ENCODE peak calls at places on chromosomes 1 and 21, in six cellular contexts. V, N, Y, B, F and P are unnamed samples.

GRCh38 chr1:239368436-239369109 is 17.8 kb upstream of the CHRM3 start:
- DNase-seq in V (no peak), N (no peak), Y (no peak), B (peak; percentile 39), F (no peak), P (no peak)

GRCh38 chr1:206631085-206631509 is 4.2 kb upstream of the DYRK3 start:
- DNase-seq in V (peak; percentile 84), N (peak; percentile 76), Y (peak; percentile 39), B (peak; percentile 67), F (peak; percentile 86), P (no peak)

GRCh38 chr1:30680879-30681278 is 42.5 kb downstream of the MATN1 start:
- DNase-seq in V (no peak), N (no peak), Y (no peak), B (no peak), F (no peak), P (no peak)

GRCh38 chr1:160951443-160952128 is 3.0 kb downstream of the ITLN2 start:
- DNase-seq in V (peak; percentile 51), N (no peak), Y (peak; percentile 58), B (peak; percentile 73), F (peak; percentile 68), P (peak; percentile 28)

GRCh38 chr1:9075023-9075422 is 5.6 kb upstream of the SLC2A5 start:
- DNase-seq in V (no peak), N (no peak), Y (peak; percentile 23), B (peak; percentile 58), F (no peak), P (no peak)

GRCh38 chr21:29181799-29182470 is 51.5 kb downstream of the MAP3K7CL start:
- DNase-seq in V (no peak), N (no peak), Y (no peak), B (peak; percentile 84), F (peak; percentile 23), P (no peak)

GRCh38 chr1:15501208-15502032 is 22.6 kb downstream of the CASP9 start:
- DNase-seq in V (peak; percentile 68), N (no peak), Y (peak; percentile 75), B (peak; percentile 67), F (peak; percentile 83), P (peak; percentile 54)

GRCh38 chr1:19814681-19815503 is at the start of gene RNF186:
- DNase-seq in V (no peak), N (no peak), Y (no peak), B (no peak), F (no peak), P (no peak)

GRCh38 chr1:153400244-153400643 is 9.4 kb upstream of the S100A8 start:
- DNase-seq in V (no peak), N (no peak), Y (no peak), B (peak; percentile 40), F (no peak), P (no peak)

GRCh38 chr1:65717815-65718454 is 74.8 kb upstream of the PDE4B start:
- DNase-seq in V (no peak), N (no peak), Y (no peak), B (peak; percentile 8), F (no peak), P (no peak)

GRCh38 chr1:41773144-41773571 is 145.6 kb downstream of the HIVEP3 start:
- DNase-seq in V (no peak), N (no peak), Y (no peak), B (peak; percentile 54), F (no peak), P (no peak)

GRCh38 chr1:7902478-7903084 is 38.1 kb downstream of the TNFRSF9 start:
- DNase-seq in V (peak; percentile 48), N (peak; percentile 32), Y (peak; percentile 73), B (peak; percentile 75), F (peak; percentile 75), P (peak; percentile 50)

GRCh38 chr1:231040800-231041704 is 998 bp upstream of the FAM89A start:
- DNase-seq in V (no peak), N (peak; percentile 29), Y (peak; percentile 40), B (no peak), F (peak; percentile 34), P (no peak)

GRCh38 chr1:46717654-46718053 is 1.3 kb downstream of the EFCAB14 start:
- DNase-seq in V (no peak), N (no peak), Y (no peak), B (no peak), F (no peak), P (no peak)

GRCh38 chr1:98046031-98046641 is 125.3 kb upstream of the DPYD start:
- DNase-seq in V (no peak), N (no peak), Y (peak; percentile 57), B (peak; percentile 37), F (peak; percentile 57), P (no peak)

GRCh38 chr1:230068952-230069684 is 2.1 kb downstream of the GALNT2 start:
- DNase-seq in V (no peak), N (no peak), Y (no peak), B (peak; percentile 32), F (peak; percentile 10), P (no peak)

GRCh38 chr21:45768741-45769049 is 125.2 kb downstream of the PCBP3 start:
- DNase-seq in V (no peak), N (no peak), Y (no peak), B (no peak), F (no peak), P (no peak)

GRCh38 chr21:33383056-33383888 is 19.9 kb upstream of the IFNGR2 start:
- DNase-seq in V (peak; percentile 66), N (peak; percentile 44), Y (no peak), B (peak; percentile 97), F (peak; percentile 6), P (no peak)

GRCh38 chr21:33388188-33388587 is 15.0 kb upstream of the IFNGR2 start:
- DNase-seq in V (no peak), N (no peak), Y (no peak), B (no peak), F (no peak), P (no peak)

GRCh38 chr21:33390479-33390878 is 12.7 kb upstream of the IFNGR2 start:
- DNase-seq in V (no peak), N (no peak), Y (no peak), B (peak; percentile 96), F (no peak), P (no peak)

GRCh38 chr21:33384851-33385331 is 18.3 kb upstream of the IFNGR2 start:
- DNase-seq in V (no peak), N (no peak), Y (no peak), B (no peak), F (no peak), P (no peak)

GRCh38 chr21:33386222-33386784 is 16.9 kb upstream of the IFNGR2 start:
- DNase-seq in V (no peak), N (no peak), Y (no peak), B (peak; percentile 18), F (peak; percentile 24), P (no peak)
- TF ChIP-seq CTCF in V (no peak), N (no peak), Y (no peak), B (peak; percentile 31), F (peak; percentile 38), P (peak; percentile 28)

DNA sequence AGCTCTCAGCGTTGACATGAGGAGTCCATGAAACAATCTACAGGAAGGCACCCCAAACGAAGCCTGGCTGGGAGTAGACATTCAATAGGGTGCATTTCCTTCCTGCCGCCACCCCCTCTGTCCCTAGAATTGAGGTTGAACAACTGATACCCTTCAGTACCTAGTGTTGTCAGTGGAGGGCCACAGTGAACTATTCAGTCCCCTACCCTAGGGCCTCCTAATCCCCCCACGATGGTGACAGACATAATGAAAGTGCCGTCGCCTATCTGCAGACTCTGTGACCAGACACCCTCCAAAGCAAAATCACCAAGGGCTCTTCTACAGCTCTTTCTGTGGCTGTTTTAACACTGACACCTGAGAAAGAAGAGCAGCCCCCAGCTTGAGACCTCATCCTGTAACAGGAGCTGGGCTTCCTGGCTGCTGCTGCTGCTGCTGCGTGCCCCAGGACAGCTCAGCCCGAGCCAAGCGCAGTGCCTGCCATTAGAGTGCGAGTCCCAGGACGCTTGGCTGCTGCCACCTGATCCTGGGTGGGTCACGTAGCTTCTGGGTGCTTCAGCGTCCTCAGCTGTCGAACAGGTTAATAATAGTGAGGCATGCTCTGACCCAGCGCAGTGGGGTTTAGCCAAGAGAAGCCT is 183.0 kb downstream of the ZBTB18 start:
- DNase-seq in V (no peak), N (no peak), Y (peak; percentile 41), B (no peak), F (no peak), P (no peak)
- TF ChIP-seq CTCF in V (no peak), N (no peak), Y (no peak), B (no peak), F (no peak), P (no peak)

DNA sequence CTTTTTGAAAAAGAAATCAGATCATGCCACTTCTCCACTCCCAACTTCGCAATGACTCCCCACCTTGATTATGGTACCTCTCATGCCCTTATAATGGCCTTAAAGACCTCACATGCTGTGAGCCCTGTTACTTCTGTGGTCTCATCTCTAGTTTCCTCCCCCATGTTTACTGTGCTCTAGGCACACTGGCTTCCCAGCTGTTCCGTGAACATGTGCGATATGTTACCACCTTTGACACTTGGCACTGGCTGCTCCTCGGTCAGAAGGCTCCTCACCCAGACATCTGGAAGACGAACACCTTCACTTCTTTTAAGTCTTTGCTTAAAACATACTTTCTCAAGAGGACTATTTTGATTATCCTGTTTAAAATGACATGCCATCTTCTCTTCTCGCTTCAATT is 14.3 kb upstream of the NTMT2 start:
- DNase-seq in V (no peak), N (no peak), Y (no peak), B (no peak), F (no peak), P (no peak)
- TF ChIP-seq CTCF in V (no peak), N (no peak), Y (no peak), B (no peak), F (no peak), P (no peak)

GRCh38 chr1:48073773-48074172 is 76.6 kb upstream of the TRABD2B start:
- DNase-seq in V (no peak), N (no peak), Y (no peak), B (no peak), F (no peak), P (no peak)
- TF ChIP-seq CTCF in V (no peak), N (no peak), Y (no peak), B (no peak), F (no peak), P (no peak)

GRCh38 chr1:214451591-214451990 is 99.8 kb downstream of the PTPN14 start:
- DNase-seq in V (no peak), N (no peak), Y (no peak), B (peak; percentile 43), F (no peak), P (no peak)

GRCh38 chr1:214449371-214449770 is 102.0 kb downstream of the PTPN14 start:
- DNase-seq in V (no peak), N (no peak), Y (no peak), B (no peak), F (no peak), P (no peak)

GRCh38 chr1:214453109-214453722 is 98.2 kb downstream of the PTPN14 start:
- DNase-seq in V (no peak), N (no peak), Y (no peak), B (peak; percentile 65), F (no peak), P (no peak)

GRCh38 chr1:214454619-214455396 is 96.6 kb downstream of the PTPN14 start:
- DNase-seq in V (no peak), N (no peak), Y (no peak), B (peak; percentile 58), F (no peak), P (no peak)

GRCh38 chr1:214452152-214452806 is 99.1 kb downstream of the PTPN14 start:
- DNase-seq in V (no peak), N (no peak), Y (no peak), B (no peak), F (no peak), P (no peak)
- TF ChIP-seq CTCF in V (no peak), N (no peak), Y (no peak), B (peak; percentile 6), F (no peak), P (peak; percentile 34)